ENCODE peak calls at places on chromosomes 2 and 18, in nine cellular contexts. B, O, H, N, T, K, S, V and M are unnamed samples.
A peak's percentile ranks its signal among the peaks of the same experiment; 100 is the strongest.

GRCh38 chr2:188518391-188518790 is 226.7 kb downstream of the GULP1 start:
- DNase-seq in K (no peak), V (no peak), S (no peak), B (no peak), O (no peak), H (no peak), T (no peak), N (no peak), M (no peak)

GRCh38 chr2:84846732-84847131 is 34.2 kb downstream of the TRABD2A start:
- DNase-seq in T (no peak), B (no peak), N (no peak), S (no peak), O (no peak), H (no peak), V (no peak), K (peak; percentile 54), M (no peak)

GRCh38 chr2:33495683-33496082 is 19.2 kb downstream of the RASGRP3 start:
- DNase-seq in K (no peak), V (no peak), H (no peak), O (no peak), B (no peak), N (no peak), S (no peak), T (no peak), M (no peak)

GRCh38 chr2:231711677-231712461 is 3.5 kb downstream of the PTMA start:
- DNase-seq in K (peak; percentile 28), T (peak; percentile 77), B (no peak), O (no peak), S (no peak), V (no peak), H (no peak), N (no peak), M (no peak)

GRCh38 chr2:24047703-24048033 is 477 bp upstream of the WDCP start:
- DNase-seq in B (no peak), H (no peak), O (no peak), T (no peak), V (no peak), K (no peak), S (no peak), N (no peak), M (no peak)

GRCh38 chr2:7057865-7058400 is 140.7 kb downstream of the RNF144A start:
- DNase-seq in N (no peak), K (no peak), O (peak; percentile 61), B (no peak), S (no peak), H (no peak), V (no peak), T (no peak), M (no peak)

GRCh38 chr18:49585781-49586663 is 24.2 kb downstream of the LIPG start:
- DNase-seq in B (no peak), O (no peak), N (no peak), V (peak; percentile 26), K (no peak), S (no peak), H (no peak), T (no peak), M (peak; percentile 71)

GRCh38 chr18:11310476-11311086 is 161.2 kb upstream of the PIEZO2 start:
- DNase-seq in V (peak; percentile 67), B (peak; percentile 16), O (peak; percentile 58), N (peak; percentile 31), T (no peak), K (peak; percentile 17), H (no peak), S (no peak), M (no peak)

GRCh38 chr18:23822590-23823385 is 133.5 kb downstream of the LAMA3 start:
- DNase-seq in H (no peak), S (no peak), B (no peak), K (no peak), N (no peak), T (no peak), O (no peak), V (no peak), M (no peak)

GRCh38 chr2:161956751-161957150 is 117.3 kb downstream of the DPP4 start:
- DNase-seq in B (no peak), S (no peak), T (no peak), V (no peak), H (no peak), N (no peak), K (no peak), O (no peak), M (no peak)

GRCh38 chr2:27305516-27305915 is 2.7 kb downstream of the UCN start:
- DNase-seq in K (no peak), S (no peak), H (no peak), N (no peak), T (peak; percentile 50), V (no peak), B (no peak), O (no peak), M (no peak)

GRCh38 chr18:31610841-31611240 is 19.2 kb downstream of the TTR start:
- DNase-seq in N (no peak), V (peak; percentile 76), S (no peak), K (peak; percentile 42), O (no peak), B (peak; percentile 26), H (no peak), T (no peak), M (no peak)
- TF ChIP-seq CTCF in N (no peak), V (peak; percentile 53), S (no peak), K (peak; percentile 29), O (no peak), B (peak; percentile 30), H (no peak), T (no peak), M (peak; percentile 33)

DNA sequence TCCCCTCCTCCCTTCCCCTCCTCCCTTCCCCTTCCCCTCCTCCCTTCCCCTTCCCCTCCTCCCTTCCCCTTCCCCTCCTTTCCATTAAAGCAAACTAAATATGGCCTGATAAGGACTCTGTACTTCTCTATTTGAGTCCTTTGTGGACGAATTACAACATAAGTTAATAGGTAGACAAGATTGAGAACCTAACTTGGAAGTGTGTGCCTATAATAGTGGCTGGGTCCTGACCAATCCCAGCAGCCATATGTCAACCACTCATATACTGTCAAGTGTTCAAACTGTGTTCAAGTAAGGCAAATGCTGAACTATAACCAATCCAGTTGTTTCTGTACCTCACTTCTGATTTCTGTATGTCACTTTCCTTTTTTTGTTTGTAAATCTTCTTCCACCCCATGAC is 97.1 kb upstream of the RBMS1 start:
- DNase-seq in V (no peak), N (no peak), S (no peak), T (no peak), H (no peak), O (no peak), B (peak; percentile 10), K (no peak), M (no peak)
- H3K4me3 ChIP-seq in V (no peak overlapping the region), N (no peak overlapping the region), S (no peak overlapping the region), T (no peak overlapping the region), H (no peak overlapping the region), O (no peak overlapping the region), B (no peak overlapping the region), K (no peak overlapping the region), M (no peak overlapping the region)

DNA sequence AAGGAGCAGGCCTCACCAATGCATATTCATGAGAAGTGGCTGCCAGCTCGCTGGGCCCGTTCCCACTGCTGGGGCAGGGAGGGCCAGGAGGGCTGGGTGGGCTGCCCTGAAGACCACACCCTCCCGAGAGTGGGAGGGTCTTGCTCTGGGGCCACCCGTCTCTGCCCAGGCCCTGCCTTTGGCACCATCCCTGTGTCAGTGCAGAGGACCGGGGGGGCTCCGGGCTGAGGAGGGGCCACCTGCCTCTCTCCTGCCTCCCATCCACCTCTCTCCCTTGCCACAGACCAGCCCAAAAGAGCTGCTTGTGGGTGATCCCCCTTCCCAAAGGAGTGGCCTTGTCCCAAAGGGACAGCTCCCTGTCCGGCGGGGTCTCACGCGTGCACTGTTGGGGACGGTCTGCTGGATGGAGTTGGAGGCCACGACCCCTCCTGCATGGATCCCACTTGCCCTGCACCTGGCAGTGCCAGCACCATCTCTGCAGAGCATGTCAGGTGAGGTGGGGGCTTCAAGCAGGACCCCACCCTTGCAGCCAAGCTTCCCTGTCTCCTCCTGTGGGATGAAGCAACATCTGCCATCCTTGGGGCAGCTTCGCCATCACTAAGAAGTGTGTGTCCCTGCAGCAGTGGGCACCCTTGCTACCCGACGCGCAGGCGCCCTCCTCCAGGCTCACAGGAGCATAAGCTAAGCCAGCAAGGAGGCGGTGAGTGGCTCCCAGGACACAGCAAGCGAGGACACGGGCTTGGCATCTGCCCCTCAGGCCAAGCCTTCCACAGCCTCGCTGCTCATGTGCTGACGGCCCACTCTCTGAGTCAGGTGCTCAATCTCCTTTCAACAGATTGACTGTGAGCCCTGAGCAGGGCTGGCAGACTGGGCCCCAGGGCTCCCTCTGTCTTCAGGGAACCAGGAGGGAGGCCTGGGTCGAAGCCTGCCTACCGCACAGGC is 138.6 kb upstream of the GPC1 start:
- DNase-seq in H (peak; percentile 55), B (no peak), K (no peak), T (no peak), O (no peak), V (no peak), N (peak; percentile 59), S (no peak), M (no peak)
- TF ChIP-seq CTCF in H (no peak), B (no peak), K (no peak), T (no peak), O (no peak), V (no peak), N (peak; percentile 44), S (no peak), M (no peak)

GRCh38 chr2:60219536-60219935 is 333.9 kb downstream of the BCL11A start:
- DNase-seq in T (no peak), B (no peak), K (no peak), V (no peak), H (no peak), N (no peak), S (no peak), O (no peak), M (no peak)

GRCh38 chr2:60216452-60216995 is 336.9 kb downstream of the BCL11A start:
- DNase-seq in T (no peak), H (no peak), S (no peak), K (no peak), V (no peak), B (no peak), O (no peak), N (no peak), M (no peak)

GRCh38 chr2:60215295-60215990 is 338.0 kb downstream of the BCL11A start:
- DNase-seq in H (no peak), S (no peak), V (peak; percentile 90), O (no peak), K (peak; percentile 62), N (no peak), B (no peak), T (no peak), M (no peak)

GRCh38 chr2:60212174-60212945 is 341.1 kb downstream of the BCL11A start:
- DNase-seq in H (no peak), V (no peak), S (no peak), K (no peak), O (no peak), B (no peak), T (no peak), N (no peak), M (no peak)

DNA sequence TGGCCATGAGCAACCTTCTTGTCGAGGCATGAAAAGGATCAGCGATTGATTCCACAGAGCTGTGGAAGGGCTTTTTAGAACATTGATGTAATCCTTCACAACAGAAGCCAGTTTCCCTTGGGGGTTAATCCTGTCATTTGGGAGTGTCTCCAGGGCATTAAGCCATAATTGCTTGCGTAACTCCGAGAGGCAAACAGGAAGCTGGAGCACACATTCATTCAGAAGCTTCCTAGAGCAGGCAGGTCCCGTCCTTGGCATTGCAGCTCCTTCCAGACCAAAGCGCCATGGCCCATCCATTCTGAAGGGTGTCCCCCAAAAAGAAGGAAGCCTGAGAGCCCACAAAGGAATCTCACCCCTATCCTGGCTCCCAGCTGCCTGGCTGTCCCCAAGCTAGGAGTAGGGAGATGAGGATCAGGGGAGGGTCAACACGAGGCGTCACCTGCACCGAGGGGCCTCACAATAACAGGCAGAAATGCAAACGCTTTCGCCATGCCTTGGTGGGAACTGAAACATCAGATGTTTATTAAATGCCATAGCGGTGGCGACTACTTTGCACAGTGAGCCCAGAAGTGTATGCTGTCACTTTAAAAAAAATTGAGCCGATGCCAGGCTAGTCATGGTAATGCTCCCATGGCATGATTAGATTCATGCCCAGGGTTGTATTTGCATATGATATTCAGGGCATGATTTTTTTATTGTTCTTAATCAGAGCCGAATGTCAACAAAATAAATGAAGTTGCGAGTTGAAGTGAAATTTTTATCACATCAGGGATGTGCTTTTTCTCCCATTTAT is 339.4 kb downstream of the BCL11A start:
- DNase-seq in H (no peak), O (peak; percentile 33), T (no peak), B (no peak), N (no peak), V (peak; percentile 56), K (peak; percentile 75), S (no peak), M (peak; percentile 0)
- H3K4me3 ChIP-seq in H (no peak overlapping the region), O (no peak overlapping the region), T (no peak overlapping the region), B (no peak overlapping the region), N (no peak overlapping the region), V (no peak overlapping the region), K (no peak overlapping the region), S (no peak overlapping the region), M (no peak overlapping the region)